ENCODE peak calls at places on chromosomes 6 and 20, in nine cellular contexts. One of them, this sample, is unnamed.

GRCh38 chr6:136158398-136158797 is 91.7 kb downstream of the MTFR2 start:
- DNase-seq in GM12878: no peak
- DNase-seq in H1: no peak
- DNase-seq in prostate gland: no peak
- DNase-seq in A549: no peak
- DNase-seq in Peyer's patch: no peak
- DNase-seq in HepG2: no peak
- DNase-seq in tibial nerve: peak; percentile 21
- DNase-seq in breast epithelium: no peak
- DNase-seq in this sample: peak; percentile 71

GRCh38 chr6:154154389-154154967 is 115.4 kb downstream of the OPRM1 start:
- DNase-seq in GM12878: no peak
- DNase-seq in H1: no peak
- DNase-seq in prostate gland: peak; percentile 67
- DNase-seq in A549: peak; percentile 67
- DNase-seq in Peyer's patch: peak; percentile 86
- DNase-seq in HepG2: peak; percentile 62
- DNase-seq in tibial nerve: peak; percentile 76
- DNase-seq in breast epithelium: peak; percentile 38
- DNase-seq in this sample: no peak

GRCh38 chr6:159467473-159468041 is 225.5 kb downstream of the SOD2 start:
- DNase-seq in GM12878: peak; percentile 15
- DNase-seq in H1: no peak
- DNase-seq in prostate gland: no peak
- DNase-seq in A549: no peak
- DNase-seq in Peyer's patch: no peak
- DNase-seq in HepG2: no peak
- DNase-seq in tibial nerve: no peak
- DNase-seq in breast epithelium: no peak
- DNase-seq in this sample: no peak

GRCh38 chr6:79301290-79301689 is 66.8 kb upstream of the HMGN3 start:
- DNase-seq in GM12878: no peak
- DNase-seq in H1: no peak
- DNase-seq in prostate gland: no peak
- DNase-seq in A549: no peak
- DNase-seq in Peyer's patch: no peak
- DNase-seq in HepG2: no peak
- DNase-seq in tibial nerve: no peak
- DNase-seq in breast epithelium: no peak
- DNase-seq in this sample: no peak

GRCh38 chr6:69138893-69139494 is 503.9 kb downstream of the ADGRB3 start:
- DNase-seq in GM12878: no peak
- DNase-seq in H1: no peak
- DNase-seq in prostate gland: no peak
- DNase-seq in A549: no peak
- DNase-seq in Peyer's patch: no peak
- DNase-seq in HepG2: no peak
- DNase-seq in tibial nerve: no peak
- DNase-seq in breast epithelium: peak; percentile 27
- DNase-seq in this sample: no peak

GRCh38 chr20:57047281-57048026 is 219.0 kb downstream of the BMP7 start:
- DNase-seq in GM12878: no peak
- DNase-seq in H1: no peak
- DNase-seq in prostate gland: peak; percentile 53
- DNase-seq in A549: peak; percentile 59
- DNase-seq in Peyer's patch: no peak
- DNase-seq in HepG2: peak; percentile 34
- DNase-seq in tibial nerve: no peak
- DNase-seq in breast epithelium: peak; percentile 75
- DNase-seq in this sample: no peak

GRCh38 chr20:45341939-45342862 is 6.0 kb downstream of the SDC4 start:
- DNase-seq in GM12878: no peak
- DNase-seq in H1: no peak
- DNase-seq in prostate gland: peak; percentile 86
- DNase-seq in A549: no peak
- DNase-seq in Peyer's patch: peak; percentile 60
- DNase-seq in HepG2: peak; percentile 94
- DNase-seq in tibial nerve: no peak
- DNase-seq in breast epithelium: peak; percentile 89
- DNase-seq in this sample: peak; percentile 90

GRCh38 chr6:39327516-39327915 is 5.0 kb upstream of the KCNK16 start:
- DNase-seq in GM12878: no peak
- DNase-seq in H1: no peak
- DNase-seq in prostate gland: no peak
- DNase-seq in A549: no peak
- DNase-seq in Peyer's patch: no peak
- DNase-seq in HepG2: no peak
- DNase-seq in tibial nerve: no peak
- DNase-seq in breast epithelium: no peak
- DNase-seq in this sample: no peak

GRCh38 chr6:127938701-127939100 is 37.8 kb upstream of the THEMIS start:
- DNase-seq in GM12878: no peak
- DNase-seq in H1: no peak
- DNase-seq in prostate gland: no peak
- DNase-seq in A549: peak; percentile 32
- DNase-seq in Peyer's patch: no peak
- DNase-seq in HepG2: no peak
- DNase-seq in tibial nerve: no peak
- DNase-seq in breast epithelium: no peak
- DNase-seq in this sample: no peak

GRCh38 chr6:132391391-132392291 is 9.6 kb downstream of the MOXD1 start:
- DNase-seq in GM12878: no peak
- DNase-seq in H1: no peak
- DNase-seq in prostate gland: no peak
- DNase-seq in A549: no peak
- DNase-seq in Peyer's patch: peak; percentile 53
- DNase-seq in HepG2: no peak
- DNase-seq in tibial nerve: no peak
- DNase-seq in breast epithelium: peak; percentile 20
- DNase-seq in this sample: no peak

GRCh38 chr20:62066339-62066982 is 780 bp upstream of the TAF4 start:
- DNase-seq in GM12878: no peak
- DNase-seq in H1: peak; percentile 38
- DNase-seq in prostate gland: peak; percentile 43
- DNase-seq in A549: peak; percentile 61
- DNase-seq in Peyer's patch: peak; percentile 71
- DNase-seq in HepG2: peak; percentile 73
- DNase-seq in tibial nerve: peak; percentile 17
- DNase-seq in breast epithelium: peak; percentile 23
- DNase-seq in this sample: peak; percentile 69

GRCh38 chr6:161406633-161407032 is 132.8 kb upstream of the AGPAT4 start:
- DNase-seq in GM12878: no peak
- DNase-seq in H1: no peak
- DNase-seq in prostate gland: no peak
- DNase-seq in A549: peak; percentile 70
- DNase-seq in Peyer's patch: no peak
- DNase-seq in HepG2: no peak
- DNase-seq in tibial nerve: no peak
- DNase-seq in breast epithelium: no peak
- DNase-seq in this sample: no peak

GRCh38 chr6:140346461-140346860 is 972.0 kb upstream of the CITED2 start:
- DNase-seq in GM12878: no peak
- DNase-seq in H1: no peak
- DNase-seq in prostate gland: no peak
- DNase-seq in A549: no peak
- DNase-seq in Peyer's patch: no peak
- DNase-seq in HepG2: no peak
- DNase-seq in tibial nerve: no peak
- DNase-seq in breast epithelium: no peak
- DNase-seq in this sample: no peak

GRCh38 chr6:111603648-111604047 is 2.0 kb downstream of the TRAF3IP2 start:
- DNase-seq in GM12878: no peak
- DNase-seq in H1: no peak
- DNase-seq in prostate gland: no peak
- DNase-seq in A549: no peak
- DNase-seq in Peyer's patch: no peak
- DNase-seq in HepG2: no peak
- DNase-seq in tibial nerve: no peak
- DNase-seq in breast epithelium: no peak
- DNase-seq in this sample: no peak

GRCh38 chr6:111606620-111607115 is 990 bp upstream of the TRAF3IP2 start:
- DNase-seq in GM12878: no peak
- DNase-seq in H1: no peak
- DNase-seq in prostate gland: no peak
- DNase-seq in A549: no peak
- DNase-seq in Peyer's patch: no peak
- DNase-seq in HepG2: no peak
- DNase-seq in tibial nerve: no peak
- DNase-seq in breast epithelium: no peak
- DNase-seq in this sample: no peak

GRCh38 chr6:111605100-111605748 is 454 bp downstream of the TRAF3IP2 start:
- DNase-seq in GM12878: no peak
- DNase-seq in H1: peak; percentile 43
- DNase-seq in prostate gland: peak; percentile 58
- DNase-seq in A549: peak; percentile 29
- DNase-seq in Peyer's patch: peak; percentile 77
- DNase-seq in HepG2: no peak
- DNase-seq in tibial nerve: peak; percentile 83
- DNase-seq in breast epithelium: peak; percentile 63
- DNase-seq in this sample: peak; percentile 67

GRCh38 chr6:111602481-111603404 is 2.9 kb downstream of the TRAF3IP2 start:
- DNase-seq in GM12878: no peak
- DNase-seq in H1: no peak
- DNase-seq in prostate gland: no peak
- DNase-seq in A549: no peak
- DNase-seq in Peyer's patch: peak; percentile 40
- DNase-seq in HepG2: no peak
- DNase-seq in tibial nerve: no peak
- DNase-seq in breast epithelium: no peak
- DNase-seq in this sample: no peak

DNA sequence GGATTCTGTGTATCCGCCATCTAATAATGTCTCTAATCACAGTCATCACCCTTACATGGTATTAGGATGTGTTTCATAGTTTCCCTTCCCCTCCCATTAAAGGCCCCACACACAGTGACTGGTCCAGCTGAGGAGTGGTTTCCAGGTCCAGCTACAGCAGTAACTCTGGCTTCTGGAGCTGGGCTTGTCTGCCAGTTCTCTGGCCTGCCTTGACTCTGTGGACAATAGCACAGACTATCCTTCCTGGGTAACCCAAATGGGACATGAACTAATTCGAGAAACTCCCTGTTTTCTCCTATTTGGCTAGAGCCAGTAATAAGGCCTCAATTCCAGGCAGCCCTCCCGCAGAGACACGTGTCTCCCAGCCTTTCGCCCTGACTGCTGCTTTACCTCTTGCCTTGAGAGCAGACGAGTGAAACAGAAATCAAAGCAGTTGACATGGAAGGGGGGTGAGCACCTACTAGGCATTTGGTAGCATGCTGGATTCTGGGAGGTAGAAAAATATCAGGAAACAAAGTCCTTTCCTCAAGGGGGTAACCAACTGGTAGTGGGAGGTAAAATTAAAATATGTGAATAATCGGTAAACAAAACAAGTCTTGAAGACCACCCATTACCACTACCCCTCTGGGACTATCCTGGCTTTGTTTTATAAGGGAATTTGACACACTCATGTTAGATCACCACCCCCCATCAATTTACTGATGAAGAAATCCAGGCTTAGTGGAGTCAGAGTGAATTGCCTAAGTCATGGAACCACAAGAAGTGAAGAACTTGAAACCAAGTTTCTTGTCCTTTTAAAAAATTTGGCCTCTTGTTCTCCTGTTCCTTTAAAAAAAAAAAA is 1.2 kb downstream of the TRAF3IP2 start:
- DNase-seq in GM12878: no peak
- DNase-seq in H1: no peak
- DNase-seq in prostate gland: peak; percentile 34
- DNase-seq in A549: no peak
- DNase-seq in Peyer's patch: peak; percentile 71
- DNase-seq in HepG2: no peak
- DNase-seq in tibial nerve: peak; percentile 73
- DNase-seq in breast epithelium: peak; percentile 47
- DNase-seq in this sample: no peak
- TF ChIP-seq POLR2A in GM12878: no peak
- TF ChIP-seq POLR2A in H1: no peak
- TF ChIP-seq POLR2A in prostate gland: no peak
- TF ChIP-seq POLR2A in A549: no peak
- TF ChIP-seq POLR2A in Peyer's patch: no peak
- TF ChIP-seq POLR2A in HepG2: no peak
- TF ChIP-seq POLR2A in tibial nerve: no peak
- TF ChIP-seq POLR2A in breast epithelium: no peak
- TF ChIP-seq POLR2A in this sample: peak; percentile 35

GRCh38 chr6:155418017-155418749 is 37.5 kb downstream of the NOX3 start:
- DNase-seq in GM12878: peak; percentile 68
- DNase-seq in H1: no peak
- DNase-seq in prostate gland: no peak
- DNase-seq in A549: no peak
- DNase-seq in Peyer's patch: peak; percentile 52
- DNase-seq in HepG2: no peak
- DNase-seq in tibial nerve: peak; percentile 46
- DNase-seq in breast epithelium: no peak
- DNase-seq in this sample: no peak
- H3K27ac ChIP-seq in GM12878: peak overlapping the region; percentile 79
- H3K27ac ChIP-seq in H1: no peak overlapping the region
- H3K27ac ChIP-seq in prostate gland: no peak overlapping the region
- H3K27ac ChIP-seq in A549: no peak overlapping the region
- H3K27ac ChIP-seq in Peyer's patch: no peak overlapping the region
- H3K27ac ChIP-seq in HepG2: no peak overlapping the region
- H3K27ac ChIP-seq in tibial nerve: no peak overlapping the region
- H3K27ac ChIP-seq in breast epithelium: no peak overlapping the region
- H3K27ac ChIP-seq in this sample: no peak overlapping the region

DNA sequence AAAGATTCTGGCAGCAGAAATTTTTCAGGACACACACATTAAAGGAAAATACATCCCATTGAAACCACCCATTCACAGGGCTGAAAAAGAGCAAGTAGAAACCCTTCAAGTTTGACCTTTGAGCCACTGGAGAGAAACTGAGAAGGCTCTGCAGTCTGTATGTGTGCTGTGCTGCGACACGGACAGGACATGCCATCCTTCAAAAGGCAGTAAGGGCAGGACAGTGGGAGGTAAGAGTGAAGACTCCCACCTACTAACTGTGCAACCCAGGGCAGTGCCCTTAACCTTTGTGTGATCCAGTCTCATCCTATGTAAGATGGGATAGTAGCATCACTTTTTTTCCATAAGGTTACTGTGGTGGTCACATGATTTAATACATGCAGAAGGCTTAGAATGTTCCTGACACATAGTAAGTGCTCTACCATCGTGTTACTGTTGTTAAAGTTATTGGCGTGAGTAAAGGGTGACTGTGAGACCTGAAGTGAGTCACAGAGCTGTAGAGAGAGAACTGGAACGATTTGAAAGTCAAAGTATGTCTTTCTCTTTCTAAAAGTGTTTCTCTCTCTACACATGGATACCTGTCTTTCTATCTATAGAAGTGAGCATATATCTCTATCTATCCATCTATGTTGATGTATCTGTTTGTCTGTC is 153.7 kb upstream of the OLIG3 start:
- DNase-seq in GM12878: no peak
- DNase-seq in H1: no peak
- DNase-seq in prostate gland: no peak
- DNase-seq in A549: no peak
- DNase-seq in Peyer's patch: no peak
- DNase-seq in HepG2: no peak
- DNase-seq in tibial nerve: no peak
- DNase-seq in breast epithelium: no peak
- DNase-seq in this sample: no peak
- TF ChIP-seq POLR2A in GM12878: no peak
- TF ChIP-seq POLR2A in H1: no peak
- TF ChIP-seq POLR2A in prostate gland: no peak
- TF ChIP-seq POLR2A in A549: no peak
- TF ChIP-seq POLR2A in Peyer's patch: no peak
- TF ChIP-seq POLR2A in HepG2: no peak
- TF ChIP-seq POLR2A in tibial nerve: no peak
- TF ChIP-seq POLR2A in breast epithelium: no peak
- TF ChIP-seq POLR2A in this sample: no peak

GRCh38 chr6:166365806-166366205 is 16.9 kb downstream of the MPC1 start:
- DNase-seq in GM12878: no peak
- DNase-seq in H1: no peak
- DNase-seq in prostate gland: no peak
- DNase-seq in A549: no peak
- DNase-seq in Peyer's patch: no peak
- DNase-seq in HepG2: no peak
- DNase-seq in tibial nerve: no peak
- DNase-seq in breast epithelium: no peak
- DNase-seq in this sample: no peak
- H3K27ac ChIP-seq in GM12878: no peak overlapping the region
- H3K27ac ChIP-seq in H1: peak overlapping the region; percentile 60
- H3K27ac ChIP-seq in prostate gland: no peak overlapping the region
- H3K27ac ChIP-seq in A549: no peak overlapping the region
- H3K27ac ChIP-seq in Peyer's patch: no peak overlapping the region
- H3K27ac ChIP-seq in HepG2: no peak overlapping the region
- H3K27ac ChIP-seq in tibial nerve: no peak overlapping the region
- H3K27ac ChIP-seq in breast epithelium: no peak overlapping the region
- H3K27ac ChIP-seq in this sample: peak overlapping the region; percentile 0